ENCODE peak calls at places on chromosomes 13 and 19, in six cellular contexts. One of them, this sample, is unnamed.

GRCh38 chr19:15374796-15375440 is 4.7 kb downstream of the AKAP8 start:
- DNase-seq in lung: no peak
- DNase-seq in coronary artery: peak
- DNase-seq in uterus: peak
- DNase-seq in hepatocyte: no peak
- DNase-seq in heart left ventricle: peak
- DNase-seq in this sample: no peak

GRCh38 chr13:69793803-69794453 is 313.7 kb upstream of the ATXN8OS start:
- DNase-seq in heart left ventricle: no peak
- DNase-seq in lung: no peak
- DNase-seq in coronary artery: no peak
- DNase-seq in hepatocyte: no peak
- DNase-seq in uterus: no peak
- DNase-seq in this sample: no peak

GRCh38 chr13:35630551-35631275 is 154.2 kb upstream of the MAB21L1 start:
- DNase-seq in heart left ventricle: no peak
- DNase-seq in uterus: no peak
- DNase-seq in lung: no peak
- DNase-seq in coronary artery: no peak
- DNase-seq in hepatocyte: peak
- DNase-seq in this sample: no peak

GRCh38 chr19:44003461-44004134 is 841 bp downstream of the ZNF230 start:
- DNase-seq in coronary artery: no peak
- DNase-seq in uterus: no peak
- DNase-seq in hepatocyte: peak
- DNase-seq in heart left ventricle: no peak
- DNase-seq in lung: no peak
- DNase-seq in this sample: peak

GRCh38 chr13:95603887-95604533 is 40.5 kb downstream of the DZIP1 start:
- DNase-seq in coronary artery: no peak
- DNase-seq in lung: no peak
- DNase-seq in uterus: no peak
- DNase-seq in hepatocyte: peak
- DNase-seq in heart left ventricle: no peak
- DNase-seq in this sample: peak

GRCh38 chr19:28296506-28296905 is 916.4 kb downstream of the UQCRFS1 start:
- DNase-seq in hepatocyte: no peak
- DNase-seq in lung: no peak
- DNase-seq in uterus: no peak
- DNase-seq in heart left ventricle: no peak
- DNase-seq in coronary artery: no peak
- DNase-seq in this sample: no peak

GRCh38 chr13:90039516-90039915 is 1308.0 kb upstream of the MIR17HG start:
- DNase-seq in hepatocyte: no peak
- DNase-seq in lung: no peak
- DNase-seq in coronary artery: no peak
- DNase-seq in heart left ventricle: no peak
- DNase-seq in uterus: no peak
- DNase-seq in this sample: no peak

GRCh38 chr19:1394252-1395193 is 6.8 kb downstream of the GAMT start:
- DNase-seq in heart left ventricle: no peak
- DNase-seq in lung: no peak
- DNase-seq in coronary artery: no peak
- DNase-seq in uterus: no peak
- DNase-seq in hepatocyte: no peak
- DNase-seq in this sample: no peak

GRCh38 chr13:113047587-113047986 is 58.0 kb upstream of the F7 start:
- DNase-seq in lung: no peak
- DNase-seq in uterus: no peak
- DNase-seq in heart left ventricle: no peak
- DNase-seq in coronary artery: no peak
- DNase-seq in hepatocyte: no peak
- DNase-seq in this sample: no peak

GRCh38 chr13:43270043-43270830 is 246.9 kb downstream of the DNAJC15 start:
- DNase-seq in uterus: no peak
- DNase-seq in lung: no peak
- DNase-seq in heart left ventricle: no peak
- DNase-seq in coronary artery: no peak
- DNase-seq in hepatocyte: no peak
- DNase-seq in this sample: no peak

GRCh38 chr19:6066661-6067646 is 43.3 kb downstream of the RFX2 start:
- DNase-seq in hepatocyte: peak
- DNase-seq in lung: peak
- DNase-seq in coronary artery: peak
- DNase-seq in uterus: peak
- DNase-seq in heart left ventricle: peak
- DNase-seq in this sample: peak

GRCh38 chr19:34336781-34337271 is 28.2 kb upstream of the GPI start:
- DNase-seq in hepatocyte: peak
- DNase-seq in uterus: no peak
- DNase-seq in heart left ventricle: no peak
- DNase-seq in coronary artery: no peak
- DNase-seq in lung: no peak
- DNase-seq in this sample: no peak

GRCh38 chr19:29873024-29873800 is 61.4 kb downstream of the CCNE1 start:
- DNase-seq in lung: peak
- DNase-seq in heart left ventricle: no peak
- DNase-seq in hepatocyte: peak
- DNase-seq in coronary artery: no peak
- DNase-seq in uterus: peak
- DNase-seq in this sample: peak

GRCh38 chr13:108915095-108915633 is 285.8 kb downstream of the MYO16 start:
- DNase-seq in heart left ventricle: no peak
- DNase-seq in coronary artery: no peak
- DNase-seq in hepatocyte: peak
- DNase-seq in lung: no peak
- DNase-seq in uterus: no peak
- DNase-seq in this sample: no peak

GRCh38 chr19:3336680-3337523 is 29.5 kb upstream of the NFIC start:
- DNase-seq in uterus: peak
- DNase-seq in heart left ventricle: peak
- DNase-seq in hepatocyte: peak
- DNase-seq in coronary artery: peak
- DNase-seq in lung: peak
- DNase-seq in this sample: peak

GRCh38 chr19:53357821-53358581 is 7.5 kb upstream of the ZNF525 start:
- DNase-seq in hepatocyte: no peak
- DNase-seq in lung: no peak
- DNase-seq in heart left ventricle: no peak
- DNase-seq in uterus: no peak
- DNase-seq in coronary artery: no peak
- DNase-seq in this sample: no peak

GRCh38 chr13:101757446-101758039 is 305.1 kb downstream of the ITGBL1 start:
- DNase-seq in coronary artery: no peak
- DNase-seq in heart left ventricle: no peak
- DNase-seq in hepatocyte: peak
- DNase-seq in uterus: no peak
- DNase-seq in lung: no peak
- DNase-seq in this sample: no peak

GRCh38 chr19:47110521-47111080 is 3.0 kb downstream of the ZC3H4 start:
- DNase-seq in uterus: no peak
- DNase-seq in hepatocyte: no peak
- DNase-seq in coronary artery: no peak
- DNase-seq in heart left ventricle: no peak
- DNase-seq in lung: no peak
- DNase-seq in this sample: peak

GRCh38 chr13:30477346-30478235 is 11.9 kb upstream of the HMGB1 start:
- DNase-seq in coronary artery: no peak
- DNase-seq in hepatocyte: no peak
- DNase-seq in heart left ventricle: no peak
- DNase-seq in uterus: no peak
- DNase-seq in lung: no peak
- DNase-seq in this sample: no peak

GRCh38 chr13:30479590-30480219 is 14.0 kb upstream of the HMGB1 start:
- DNase-seq in uterus: no peak
- DNase-seq in hepatocyte: peak
- DNase-seq in coronary artery: no peak
- DNase-seq in heart left ventricle: no peak
- DNase-seq in lung: no peak
- DNase-seq in this sample: no peak

GRCh38 chr13:30479154-30479553 is 13.4 kb upstream of the HMGB1 start:
- DNase-seq in lung: no peak
- DNase-seq in coronary artery: no peak
- DNase-seq in heart left ventricle: no peak
- DNase-seq in uterus: no peak
- DNase-seq in hepatocyte: peak
- DNase-seq in this sample: no peak

GRCh38 chr13:30481241-30481760 is 15.6 kb upstream of the HMGB1 start:
- DNase-seq in hepatocyte: no peak
- DNase-seq in heart left ventricle: no peak
- DNase-seq in lung: no peak
- DNase-seq in uterus: no peak
- DNase-seq in coronary artery: no peak
- DNase-seq in this sample: no peak

DNA sequence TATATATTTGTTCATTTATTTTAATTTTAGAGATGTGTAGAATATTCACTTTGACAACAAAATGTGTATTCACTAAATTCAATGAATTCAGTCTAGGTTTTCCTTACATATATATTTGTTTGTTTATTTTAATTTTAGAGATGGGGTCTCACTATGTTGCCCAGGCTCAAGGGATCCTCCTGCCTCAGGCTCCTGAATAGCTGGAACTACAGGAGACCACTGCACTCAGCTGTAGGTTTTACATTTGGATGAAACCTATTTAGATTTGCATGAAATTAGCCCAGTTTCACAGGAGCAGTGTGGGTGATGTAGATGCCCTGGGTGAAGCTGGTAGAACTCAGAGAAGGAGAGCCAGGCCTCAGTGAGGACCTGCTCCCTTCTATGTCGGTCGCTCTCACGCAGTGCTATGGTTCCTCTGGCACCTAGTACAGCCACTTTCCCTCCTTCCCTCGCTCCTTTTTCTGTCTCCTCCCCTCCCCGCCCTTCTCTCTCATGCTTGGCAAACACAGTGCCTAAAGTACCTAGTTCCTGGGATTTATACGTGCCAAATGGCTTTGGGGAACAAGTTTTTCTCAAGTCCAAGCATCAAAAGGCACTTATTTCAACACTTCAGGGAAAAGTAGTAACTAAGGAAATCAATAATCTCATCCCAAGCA is 14.7 kb upstream of the HMGB1 start:
- DNase-seq in hepatocyte: no peak
- DNase-seq in coronary artery: no peak
- DNase-seq in lung: peak
- DNase-seq in heart left ventricle: no peak
- DNase-seq in uterus: no peak
- DNase-seq in this sample: peak
- H3K27ac ChIP-seq in hepatocyte: peak
- H3K27ac ChIP-seq in coronary artery: no peak
- H3K27ac ChIP-seq in lung: peak
- H3K27ac ChIP-seq in heart left ventricle: no peak
- H3K27ac ChIP-seq in uterus: no peak
- H3K27ac ChIP-seq in this sample: no peak

DNA sequence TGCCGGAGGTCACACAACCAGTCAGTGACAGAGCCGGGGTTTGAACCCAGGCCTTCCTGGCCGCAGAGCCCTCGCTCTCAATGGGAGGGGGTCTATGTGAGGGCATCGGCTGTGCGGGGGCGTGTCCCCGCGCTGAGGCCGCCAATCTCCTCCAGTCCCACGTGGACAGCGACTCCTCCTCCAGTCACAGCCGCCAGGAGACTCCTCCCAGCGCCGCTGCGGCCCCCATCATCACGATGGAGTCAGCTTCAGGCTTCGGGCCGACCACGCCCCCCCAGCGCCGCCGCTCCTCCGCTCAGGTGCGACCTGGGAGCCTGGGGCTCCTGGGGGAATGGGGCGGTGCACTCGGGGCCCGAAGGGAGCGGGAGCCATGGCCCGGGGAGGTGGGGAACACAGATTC is 6.0 kb downstream of the SPRED3 start:
- DNase-seq in lung: no peak
- DNase-seq in hepatocyte: peak
- DNase-seq in coronary artery: no peak
- DNase-seq in heart left ventricle: no peak
- DNase-seq in uterus: no peak
- DNase-seq in this sample: no peak
- H3K4me3 ChIP-seq in lung: no peak
- H3K4me3 ChIP-seq in hepatocyte: no peak
- H3K4me3 ChIP-seq in coronary artery: no peak
- H3K4me3 ChIP-seq in heart left ventricle: peak
- H3K4me3 ChIP-seq in uterus: no peak
- H3K4me3 ChIP-seq in this sample: peak

GRCh38 chr19:10270616-10271394 is at the start of gene ICAM1:
- DNase-seq in hepatocyte: peak
- DNase-seq in coronary artery: no peak
- DNase-seq in heart left ventricle: peak
- DNase-seq in uterus: peak
- DNase-seq in lung: peak
- DNase-seq in this sample: peak

GRCh38 chr19:10274589-10274988 is 3.7 kb downstream of the ICAM1 start:
- DNase-seq in heart left ventricle: no peak
- DNase-seq in coronary artery: no peak
- DNase-seq in lung: no peak
- DNase-seq in uterus: no peak
- DNase-seq in hepatocyte: no peak
- DNase-seq in this sample: no peak

GRCh38 chr19:10270180-10270615 is 722 bp upstream of the ICAM1 start:
- DNase-seq in coronary artery: no peak
- DNase-seq in lung: peak
- DNase-seq in hepatocyte: no peak
- DNase-seq in heart left ventricle: peak
- DNase-seq in uterus: peak
- DNase-seq in this sample: peak

GRCh38 chr19:10269333-10270179 is 1.4 kb upstream of the ICAM1 start:
- DNase-seq in coronary artery: peak
- DNase-seq in uterus: peak
- DNase-seq in lung: peak
- DNase-seq in hepatocyte: peak
- DNase-seq in heart left ventricle: peak
- DNase-seq in this sample: peak

GRCh38 chr19:10271543-10272086 is 695 bp downstream of the ICAM1 start:
- DNase-seq in coronary artery: no peak
- DNase-seq in heart left ventricle: no peak
- DNase-seq in hepatocyte: no peak
- DNase-seq in uterus: no peak
- DNase-seq in lung: peak
- DNase-seq in this sample: peak
- H3K27ac ChIP-seq in coronary artery: peak
- H3K27ac ChIP-seq in heart left ventricle: peak
- H3K27ac ChIP-seq in hepatocyte: no peak
- H3K27ac ChIP-seq in uterus: peak
- H3K27ac ChIP-seq in lung: peak
- H3K27ac ChIP-seq in this sample: peak

DNA sequence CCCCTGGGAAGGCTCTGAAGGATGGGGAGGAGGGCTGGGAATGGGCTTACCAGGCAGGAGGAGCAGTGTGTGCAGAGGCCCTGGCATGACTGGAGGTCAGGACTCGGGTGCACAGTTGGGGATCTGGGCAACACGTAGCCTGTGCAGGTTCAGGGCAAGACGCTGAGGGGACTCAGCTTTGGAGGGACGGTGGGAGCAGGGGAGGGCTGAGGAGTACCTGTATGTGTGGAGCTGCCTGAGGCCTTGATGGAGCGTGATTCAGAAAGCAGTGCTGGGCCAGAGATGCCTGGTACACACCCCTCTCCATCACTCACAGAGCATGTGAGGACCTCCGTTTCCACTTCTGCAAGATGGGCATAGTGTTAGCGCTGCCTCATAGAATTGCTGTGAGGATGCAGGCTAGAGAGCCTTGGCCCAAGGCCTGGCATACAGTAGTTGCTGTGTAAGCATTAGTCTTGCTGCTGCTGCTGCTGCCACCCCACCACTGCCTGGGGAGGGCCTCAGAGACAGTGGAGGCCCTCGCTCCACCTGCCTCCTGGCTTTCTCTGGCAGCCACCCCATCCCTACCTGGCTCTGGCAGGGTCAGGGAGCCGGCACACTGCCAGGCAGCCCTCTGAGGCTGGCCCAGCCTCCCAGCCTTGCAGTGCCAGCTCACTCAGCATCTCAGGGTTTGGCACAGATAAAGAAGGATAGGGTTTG is 2.4 kb downstream of the PAK4 start:
- DNase-seq in lung: no peak
- DNase-seq in hepatocyte: no peak
- DNase-seq in uterus: no peak
- DNase-seq in heart left ventricle: no peak
- DNase-seq in coronary artery: no peak
- DNase-seq in this sample: peak
- H3K4me3 ChIP-seq in lung: no peak
- H3K4me3 ChIP-seq in hepatocyte: no peak
- H3K4me3 ChIP-seq in uterus: no peak
- H3K4me3 ChIP-seq in heart left ventricle: no peak
- H3K4me3 ChIP-seq in coronary artery: peak
- H3K4me3 ChIP-seq in this sample: peak